ENCODE peak calls at places on chromosomes 6 and 20, in ten cellular contexts. B is HFF-Myc; L is GM23248; P is ecto neural progenitor cell; Z is posterior cingulate gyrus; Y is activated T-cell treated with anti-CD3 and anti-CD28 coated beads, Interleukin-2, amount 50 U/mL, for 1 hour; D is T-cell; K is mesendoderm; N is midbrain; E is right lobe of liver. U is an unnamed sample.

GRCh38 chr6:168021581-168021980 is 24.1 kb downstream of the KIF25 start:
- DNase-seq in Y (no peak), B (no peak), L (no peak), E (no peak), D (no peak), Z (no peak), P (peak), N (no peak), K (no peak), U (no peak)

GRCh38 chr6:163398796-163399195 is 15.7 kb upstream of the QKI start:
- DNase-seq in B (no peak), N (no peak), K (no peak), Y (no peak), E (no peak), D (no peak), P (no peak), Z (no peak), L (no peak), U (no peak)

GRCh38 chr6:39865011-39865888 is 69.0 kb downstream of the MOCS1 start:
- DNase-seq in Z (no peak), D (peak), K (peak), N (peak), Y (peak), P (peak), L (peak), E (peak), B (peak), U (peak)

GRCh38 chr20:12327205-12327604 is 409.5 kb downstream of the BTBD3 start:
- DNase-seq in N (no peak), Z (no peak), Y (no peak), E (peak), B (no peak), D (no peak), K (no peak), P (no peak), L (no peak), U (no peak)

GRCh38 chr6:43120938-43121913 is 45.1 kb downstream of the PTK7 start:
- DNase-seq in B (peak), E (no peak), D (no peak), Z (no peak), P (no peak), Y (no peak), L (peak), N (no peak), K (peak), U (no peak)

GRCh38 chr6:31293343-31293742 is 21.5 kb upstream of the HLA-C start:
- DNase-seq in D (no peak), P (no peak), K (peak), E (no peak), N (no peak), Z (no peak), L (peak), Y (no peak), B (no peak), U (no peak)

GRCh38 chr6:106847116-106847515 is 127.4 kb downstream of the CD24 start:
- DNase-seq in Y (no peak), N (no peak), L (no peak), D (no peak), B (no peak), Z (no peak), E (no peak), K (peak), P (no peak), U (no peak)

GRCh38 chr20:29497261-29497671 is 1760.2 kb upstream of the DEFB115 start:
- DNase-seq in L (peak), B (no peak), E (peak), K (no peak), P (no peak), D (no peak), N (no peak), Z (no peak), Y (peak), U (no peak)

GRCh38 chr6:125066964-125067363 is 86.6 kb upstream of the TPD52L1 start:
- DNase-seq in E (no peak), N (no peak), Y (no peak), P (no peak), K (peak), L (no peak), Z (no peak), B (peak), D (no peak), U (no peak)

GRCh38 chr20:371755-372542 is 8.6 kb upstream of the TRIB3 start:
- DNase-seq in E (peak), P (no peak), D (no peak), Z (no peak), N (no peak), Y (no peak), K (peak), L (peak), B (peak), U (peak)

GRCh38 chr6:445571-446417 is 54.2 kb downstream of the IRF4 start:
- DNase-seq in N (no peak), B (no peak), L (no peak), P (no peak), Z (no peak), Y (no peak), K (no peak), D (no peak), E (no peak), U (no peak)